ENCODE peak calls at places on chromosomes 3 and 15, in five cellular contexts. One of them, this sample, is unnamed.

GRCh38 chr15:86629957-86630356 is 550.3 kb downstream of the AGBL1 start:
- DNase-seq in Ammon's horn: no peak
- DNase-seq in T-helper 9 cell: no peak
- DNase-seq in CD8-positive, alpha-beta memory T cell: no peak
- DNase-seq in stimulated activated CD4-positive, alpha-beta T cell treated with anti-CD3 and anti-CD28 coated beads, Interleukin-12 subunit alpha, Interleukin-12 subunit beta, amount 100 ng/mL, for 24 hours: no peak
- DNase-seq in this sample: no peak

GRCh38 chr3:13192471-13193213 is 119.4 kb upstream of the IQSEC1 start:
- DNase-seq in Ammon's horn: no peak
- DNase-seq in T-helper 9 cell: no peak
- DNase-seq in CD8-positive, alpha-beta memory T cell: no peak
- DNase-seq in stimulated activated CD4-positive, alpha-beta T cell treated with anti-CD3 and anti-CD28 coated beads, Interleukin-12 subunit alpha, Interleukin-12 subunit beta, amount 100 ng/mL, for 24 hours: no peak
- DNase-seq in this sample: no peak

GRCh38 chr3:13650210-13651056 is 101.5 kb downstream of the FBLN2 start:
- DNase-seq in Ammon's horn: peak
- DNase-seq in T-helper 9 cell: peak
- DNase-seq in CD8-positive, alpha-beta memory T cell: peak
- DNase-seq in stimulated activated CD4-positive, alpha-beta T cell treated with anti-CD3 and anti-CD28 coated beads, Interleukin-12 subunit alpha, Interleukin-12 subunit beta, amount 100 ng/mL, for 24 hours: peak
- DNase-seq in this sample: peak

GRCh38 chr3:10015476-10015904 is 10.7 kb upstream of the FANCD2 start:
- DNase-seq in Ammon's horn: peak
- DNase-seq in T-helper 9 cell: no peak
- DNase-seq in CD8-positive, alpha-beta memory T cell: no peak
- DNase-seq in stimulated activated CD4-positive, alpha-beta T cell treated with anti-CD3 and anti-CD28 coated beads, Interleukin-12 subunit alpha, Interleukin-12 subunit beta, amount 100 ng/mL, for 24 hours: no peak
- DNase-seq in this sample: no peak

GRCh38 chr15:77163806-77164384 is 93.0 kb upstream of the TSPAN3 start:
- DNase-seq in Ammon's horn: no peak
- DNase-seq in T-helper 9 cell: no peak
- DNase-seq in CD8-positive, alpha-beta memory T cell: no peak
- DNase-seq in stimulated activated CD4-positive, alpha-beta T cell treated with anti-CD3 and anti-CD28 coated beads, Interleukin-12 subunit alpha, Interleukin-12 subunit beta, amount 100 ng/mL, for 24 hours: no peak
- DNase-seq in this sample: no peak

GRCh38 chr3:197487911-197488391 is 67.8 kb downstream of the BDH1 start:
- DNase-seq in Ammon's horn: no peak
- DNase-seq in T-helper 9 cell: no peak
- DNase-seq in CD8-positive, alpha-beta memory T cell: no peak
- DNase-seq in stimulated activated CD4-positive, alpha-beta T cell treated with anti-CD3 and anti-CD28 coated beads, Interleukin-12 subunit alpha, Interleukin-12 subunit beta, amount 100 ng/mL, for 24 hours: no peak
- DNase-seq in this sample: no peak

GRCh38 chr3:34015204-34016142 is 217.0 kb downstream of the PDCD6IP start:
- DNase-seq in Ammon's horn: no peak
- DNase-seq in T-helper 9 cell: no peak
- DNase-seq in CD8-positive, alpha-beta memory T cell: no peak
- DNase-seq in stimulated activated CD4-positive, alpha-beta T cell treated with anti-CD3 and anti-CD28 coated beads, Interleukin-12 subunit alpha, Interleukin-12 subunit beta, amount 100 ng/mL, for 24 hours: no peak
- DNase-seq in this sample: no peak

GRCh38 chr15:49926731-49927130 is 192.3 kb downstream of the ATP8B4 start:
- DNase-seq in Ammon's horn: no peak
- DNase-seq in T-helper 9 cell: no peak
- DNase-seq in CD8-positive, alpha-beta memory T cell: no peak
- DNase-seq in stimulated activated CD4-positive, alpha-beta T cell treated with anti-CD3 and anti-CD28 coated beads, Interleukin-12 subunit alpha, Interleukin-12 subunit beta, amount 100 ng/mL, for 24 hours: no peak
- DNase-seq in this sample: no peak

GRCh38 chr15:95129589-95129988 is 898.2 kb downstream of the MCTP2 start:
- DNase-seq in Ammon's horn: no peak
- DNase-seq in T-helper 9 cell: no peak
- DNase-seq in CD8-positive, alpha-beta memory T cell: no peak
- DNase-seq in stimulated activated CD4-positive, alpha-beta T cell treated with anti-CD3 and anti-CD28 coated beads, Interleukin-12 subunit alpha, Interleukin-12 subunit beta, amount 100 ng/mL, for 24 hours: no peak
- DNase-seq in this sample: no peak

GRCh38 chr3:71478568-71478967 is 105.0 kb downstream of the FOXP1 start:
- DNase-seq in Ammon's horn: no peak
- DNase-seq in T-helper 9 cell: peak
- DNase-seq in CD8-positive, alpha-beta memory T cell: no peak
- DNase-seq in stimulated activated CD4-positive, alpha-beta T cell treated with anti-CD3 and anti-CD28 coated beads, Interleukin-12 subunit alpha, Interleukin-12 subunit beta, amount 100 ng/mL, for 24 hours: peak
- DNase-seq in this sample: peak

GRCh38 chr3:190862209-190863118 is at the start of gene GMNC:
- DNase-seq in Ammon's horn: peak
- DNase-seq in T-helper 9 cell: no peak
- DNase-seq in CD8-positive, alpha-beta memory T cell: no peak
- DNase-seq in stimulated activated CD4-positive, alpha-beta T cell treated with anti-CD3 and anti-CD28 coated beads, Interleukin-12 subunit alpha, Interleukin-12 subunit beta, amount 100 ng/mL, for 24 hours: peak
- DNase-seq in this sample: no peak

GRCh38 chr3:183895296-183895695 is 10.6 kb upstream of the PARL start:
- DNase-seq in Ammon's horn: peak
- DNase-seq in T-helper 9 cell: no peak
- DNase-seq in CD8-positive, alpha-beta memory T cell: no peak
- DNase-seq in stimulated activated CD4-positive, alpha-beta T cell treated with anti-CD3 and anti-CD28 coated beads, Interleukin-12 subunit alpha, Interleukin-12 subunit beta, amount 100 ng/mL, for 24 hours: no peak
- DNase-seq in this sample: no peak

GRCh38 chr3:8560608-8561007 is 59.0 kb downstream of the LMCD1 start:
- DNase-seq in Ammon's horn: no peak
- DNase-seq in T-helper 9 cell: no peak
- DNase-seq in CD8-positive, alpha-beta memory T cell: no peak
- DNase-seq in stimulated activated CD4-positive, alpha-beta T cell treated with anti-CD3 and anti-CD28 coated beads, Interleukin-12 subunit alpha, Interleukin-12 subunit beta, amount 100 ng/mL, for 24 hours: no peak
- DNase-seq in this sample: no peak

This sample was measured in T-cell.